ENCODE peak calls at places on chromosomes 6 and 20, in five cellular contexts. One of them, this sample, is unnamed.

GRCh38 chr6:14243617-14244016 is 126.0 kb downstream of the CD83 start:
- DNase-seq in astrocyte of the spinal cord: no peak
- DNase-seq in transverse colon: no peak
- DNase-seq in NB4: no peak
- DNase-seq in IMR-90: no peak
- DNase-seq in this sample: no peak

GRCh38 chr6:97630592-97630991 is 347.6 kb upstream of the MMS22L start:
- DNase-seq in transverse colon: no peak
- DNase-seq in astrocyte of the spinal cord: peak
- DNase-seq in NB4: no peak
- DNase-seq in IMR-90: peak
- DNase-seq in this sample: peak

GRCh38 chr6:170295519-170296422 is 4.9 kb upstream of the DLL1 start:
- DNase-seq in astrocyte of the spinal cord: no peak
- DNase-seq in NB4: peak
- DNase-seq in transverse colon: peak
- DNase-seq in IMR-90: no peak
- DNase-seq in this sample: no peak

GRCh38 chr20:59749293-59749680 is 144.9 kb downstream of the PHACTR3 start:
- DNase-seq in astrocyte of the spinal cord: peak
- DNase-seq in transverse colon: no peak
- DNase-seq in NB4: no peak
- DNase-seq in IMR-90: peak
- DNase-seq in this sample: peak

GRCh38 chr6:150723056-150723658 is 123.5 kb downstream of the PLEKHG1 start:
- DNase-seq in NB4: no peak
- DNase-seq in transverse colon: no peak
- DNase-seq in astrocyte of the spinal cord: no peak
- DNase-seq in IMR-90: no peak
- DNase-seq in this sample: no peak

GRCh38 chr6:11486051-11486450 is 51.5 kb upstream of the TMEM170B start:
- DNase-seq in transverse colon: no peak
- DNase-seq in IMR-90: no peak
- DNase-seq in NB4: no peak
- DNase-seq in astrocyte of the spinal cord: peak
- DNase-seq in this sample: no peak

GRCh38 chr6:32291549-32291948 is 67.7 kb upstream of the NOTCH4 start:
- DNase-seq in IMR-90: no peak
- DNase-seq in NB4: peak
- DNase-seq in astrocyte of the spinal cord: no peak
- DNase-seq in transverse colon: no peak
- DNase-seq in this sample: no peak

GRCh38 chr20:62045529-62046277 is 20.0 kb downstream of the TAF4 start:
- DNase-seq in transverse colon: no peak
- DNase-seq in IMR-90: no peak
- DNase-seq in NB4: no peak
- DNase-seq in astrocyte of the spinal cord: no peak
- DNase-seq in this sample: no peak

GRCh38 chr6:44430322-44430721 is 42.8 kb downstream of the CDC5L start:
- DNase-seq in NB4: no peak
- DNase-seq in IMR-90: peak
- DNase-seq in astrocyte of the spinal cord: peak
- DNase-seq in transverse colon: no peak
- DNase-seq in this sample: peak

GRCh38 chr6:42038811-42039408 is 11.4 kb upstream of the TAF8 start:
- DNase-seq in transverse colon: no peak
- DNase-seq in IMR-90: peak
- DNase-seq in astrocyte of the spinal cord: peak
- DNase-seq in NB4: no peak
- DNase-seq in this sample: peak

GRCh38 chr20:50691585-50692552 is 527 bp upstream of the RIPOR3 start:
- DNase-seq in transverse colon: no peak
- DNase-seq in astrocyte of the spinal cord: peak
- DNase-seq in IMR-90: peak
- DNase-seq in NB4: no peak
- DNase-seq in this sample: peak

GRCh38 chr6:170575250-170575649 is 9.2 kb downstream of the PDCD2 start:
- DNase-seq in astrocyte of the spinal cord: no peak
- DNase-seq in IMR-90: peak
- DNase-seq in transverse colon: no peak
- DNase-seq in NB4: peak
- DNase-seq in this sample: peak

GRCh38 chr6:21965953-21966539 is 330.8 kb downstream of the PRL start:
- DNase-seq in transverse colon: no peak
- DNase-seq in NB4: no peak
- DNase-seq in astrocyte of the spinal cord: no peak
- DNase-seq in IMR-90: no peak
- DNase-seq in this sample: no peak

GRCh38 chr20:16069416-16070010 is 503.7 kb downstream of the KIF16B start:
- DNase-seq in IMR-90: no peak
- DNase-seq in astrocyte of the spinal cord: no peak
- DNase-seq in transverse colon: no peak
- DNase-seq in NB4: peak
- DNase-seq in this sample: no peak

GRCh38 chr20:8933391-8933807 is 135.5 kb upstream of the PLCB4 start:
- DNase-seq in NB4: no peak
- DNase-seq in transverse colon: no peak
- DNase-seq in astrocyte of the spinal cord: no peak
- DNase-seq in IMR-90: no peak
- DNase-seq in this sample: peak

GRCh38 chr20:11445891-11446290 is 471.8 kb upstream of the BTBD3 start:
- DNase-seq in NB4: no peak
- DNase-seq in transverse colon: no peak
- DNase-seq in astrocyte of the spinal cord: no peak
- DNase-seq in IMR-90: peak
- DNase-seq in this sample: peak

GRCh38 chr6:56043076-56043475 is 167.7 kb upstream of the BMP5 start:
- DNase-seq in astrocyte of the spinal cord: no peak
- DNase-seq in IMR-90: no peak
- DNase-seq in NB4: no peak
- DNase-seq in transverse colon: no peak
- DNase-seq in this sample: no peak

GRCh38 chr6:154847318-154847717 is 114.1 kb downstream of the SCAF8 start:
- DNase-seq in transverse colon: no peak
- DNase-seq in IMR-90: no peak
- DNase-seq in NB4: no peak
- DNase-seq in astrocyte of the spinal cord: no peak
- DNase-seq in this sample: no peak

GRCh38 chr20:24027229-24027628 is 38.6 kb upstream of the GGTLC1 start:
- DNase-seq in NB4: peak
- DNase-seq in astrocyte of the spinal cord: no peak
- DNase-seq in transverse colon: peak
- DNase-seq in IMR-90: no peak
- DNase-seq in this sample: peak

GRCh38 chr6:7203939-7204338 is 96.2 kb downstream of the RREB1 start:
- DNase-seq in transverse colon: no peak
- DNase-seq in NB4: no peak
- DNase-seq in IMR-90: no peak
- DNase-seq in astrocyte of the spinal cord: no peak
- DNase-seq in this sample: no peak

GRCh38 chr6:18284261-18284660 is 19.9 kb upstream of the DEK start:
- DNase-seq in transverse colon: no peak
- DNase-seq in IMR-90: no peak
- DNase-seq in NB4: no peak
- DNase-seq in astrocyte of the spinal cord: no peak
- DNase-seq in this sample: no peak

GRCh38 chr20:64064145-64064698 is 1.2 kb downstream of the TCEA2 start:
- DNase-seq in NB4: peak
- DNase-seq in IMR-90: peak
- DNase-seq in transverse colon: no peak
- DNase-seq in astrocyte of the spinal cord: peak
- DNase-seq in this sample: peak

GRCh38 chr20:24747015-24747712 is 201.9 kb upstream of the CST7 start:
- DNase-seq in IMR-90: no peak
- DNase-seq in NB4: no peak
- DNase-seq in astrocyte of the spinal cord: no peak
- DNase-seq in transverse colon: no peak
- DNase-seq in this sample: no peak

GRCh38 chr6:119428647-119429046 is 79.1 kb upstream of the MAN1A1 start:
- DNase-seq in transverse colon: no peak
- DNase-seq in IMR-90: no peak
- DNase-seq in NB4: no peak
- DNase-seq in astrocyte of the spinal cord: no peak
- DNase-seq in this sample: no peak

GRCh38 chr6:47288245-47289090 is 21.2 kb downstream of the TNFRSF21 start:
- DNase-seq in astrocyte of the spinal cord: no peak
- DNase-seq in NB4: no peak
- DNase-seq in transverse colon: no peak
- DNase-seq in IMR-90: no peak
- DNase-seq in this sample: no peak

GRCh38 chr6:8108031-8108660 is 5.8 kb upstream of the EEF1E1 start:
- DNase-seq in transverse colon: no peak
- DNase-seq in IMR-90: peak
- DNase-seq in astrocyte of the spinal cord: peak
- DNase-seq in NB4: no peak
- DNase-seq in this sample: peak

GRCh38 chr20:15699431-15700146 is 873.7 kb downstream of the KIF16B start:
- DNase-seq in transverse colon: no peak
- DNase-seq in NB4: no peak
- DNase-seq in astrocyte of the spinal cord: no peak
- DNase-seq in IMR-90: no peak
- DNase-seq in this sample: no peak

GRCh38 chr6:155303361-155303870 is 10.9 kb downstream of the TFB1M start:
- DNase-seq in NB4: no peak
- DNase-seq in astrocyte of the spinal cord: no peak
- DNase-seq in IMR-90: peak
- DNase-seq in transverse colon: no peak
- DNase-seq in this sample: peak

GRCh38 chr20:52090036-52090435 is 101.5 kb downstream of the ZFP64 start:
- DNase-seq in NB4: no peak
- DNase-seq in transverse colon: no peak
- DNase-seq in IMR-90: no peak
- DNase-seq in astrocyte of the spinal cord: no peak
- DNase-seq in this sample: no peak

GRCh38 chr20:57772349-57772964 is 62.6 kb upstream of the PMEPA1 start:
- DNase-seq in IMR-90: peak
- DNase-seq in transverse colon: no peak
- DNase-seq in astrocyte of the spinal cord: peak
- DNase-seq in NB4: peak
- DNase-seq in this sample: peak

GRCh38 chr6:54981647-54982046 is 135.1 kb downstream of the FAM83B start:
- DNase-seq in NB4: no peak
- DNase-seq in IMR-90: peak
- DNase-seq in astrocyte of the spinal cord: peak
- DNase-seq in transverse colon: no peak
- DNase-seq in this sample: peak

GRCh38 chr20:54257090-54257816 is 49.4 kb downstream of the PFDN4 start:
- DNase-seq in IMR-90: peak
- DNase-seq in transverse colon: no peak
- DNase-seq in NB4: no peak
- DNase-seq in astrocyte of the spinal cord: peak
- DNase-seq in this sample: peak

GRCh38 chr6:165834613-165835259 is 171.7 kb upstream of the PDE10A start:
- DNase-seq in transverse colon: peak
- DNase-seq in NB4: no peak
- DNase-seq in IMR-90: peak
- DNase-seq in astrocyte of the spinal cord: no peak
- DNase-seq in this sample: no peak

GRCh38 chr20:63357921-63358905 is 2.9 kb downstream of the CHRNA4 start:
- DNase-seq in transverse colon: no peak
- DNase-seq in NB4: no peak
- DNase-seq in astrocyte of the spinal cord: no peak
- DNase-seq in IMR-90: no peak
- DNase-seq in this sample: no peak

GRCh38 chr6:120378582-120379220 is 955.6 kb downstream of the TBC1D32 start:
- DNase-seq in NB4: peak
- DNase-seq in astrocyte of the spinal cord: peak
- DNase-seq in IMR-90: no peak
- DNase-seq in transverse colon: no peak
- DNase-seq in this sample: peak

GRCh38 chr6:53492860-53493634 is 51.9 kb downstream of the GCLC start:
- DNase-seq in transverse colon: no peak
- DNase-seq in NB4: peak
- DNase-seq in IMR-90: peak
- DNase-seq in astrocyte of the spinal cord: peak
- DNase-seq in this sample: peak

GRCh38 chr6:35017461-35018183 is 123.5 kb downstream of the TCP11 start:
- DNase-seq in transverse colon: peak
- DNase-seq in astrocyte of the spinal cord: peak
- DNase-seq in NB4: no peak
- DNase-seq in IMR-90: no peak
- DNase-seq in this sample: peak
- H3K4me3 ChIP-seq in transverse colon: peak
- H3K4me3 ChIP-seq in astrocyte of the spinal cord: peak
- H3K4me3 ChIP-seq in NB4: no peak
- H3K4me3 ChIP-seq in IMR-90: peak
- H3K4me3 ChIP-seq in this sample: peak

GRCh38 chr20:44253528-44253927 is 6.4 kb downstream of the GDAP1L1 start:
- DNase-seq in IMR-90: no peak
- DNase-seq in astrocyte of the spinal cord: no peak
- DNase-seq in transverse colon: no peak
- DNase-seq in NB4: no peak
- DNase-seq in this sample: no peak
- TF ChIP-seq CTCF in IMR-90: no peak
- TF ChIP-seq CTCF in astrocyte of the spinal cord: no peak
- TF ChIP-seq CTCF in transverse colon: no peak
- TF ChIP-seq CTCF in NB4: no peak
- TF ChIP-seq CTCF in this sample: peak

DNA sequence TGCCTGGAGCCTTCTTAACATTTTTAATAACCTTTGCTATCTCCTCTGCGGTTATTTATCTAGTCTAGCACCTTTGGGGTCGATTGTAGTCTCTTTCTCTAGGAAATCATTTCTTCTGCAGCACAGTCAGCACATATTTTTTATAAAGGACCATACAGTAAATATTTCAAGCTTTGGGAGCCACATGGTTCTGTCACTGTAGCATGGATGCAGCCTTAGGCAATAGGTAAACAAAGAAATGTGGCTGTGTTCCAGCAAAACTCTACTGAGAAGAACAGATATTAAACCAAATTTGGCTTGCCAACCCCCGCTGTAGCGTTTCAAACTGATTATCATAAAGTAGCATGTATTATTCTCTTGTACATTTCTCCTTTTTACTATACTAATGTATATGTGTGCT is 95.7 kb downstream of the SLC23A2 start:
- DNase-seq in astrocyte of the spinal cord: no peak
- DNase-seq in transverse colon: no peak
- DNase-seq in IMR-90: peak
- DNase-seq in NB4: no peak
- DNase-seq in this sample: no peak
- H3K4me3 ChIP-seq in astrocyte of the spinal cord: no peak
- H3K4me3 ChIP-seq in transverse colon: no peak
- H3K4me3 ChIP-seq in IMR-90: no peak
- H3K4me3 ChIP-seq in NB4: no peak
- H3K4me3 ChIP-seq in this sample: no peak

GRCh38 chr6:136085370-136086115 is 164.6 kb downstream of the MTFR2 start:
- DNase-seq in transverse colon: no peak
- DNase-seq in IMR-90: peak
- DNase-seq in astrocyte of the spinal cord: peak
- DNase-seq in NB4: no peak
- DNase-seq in this sample: peak
- TF ChIP-seq CTCF in transverse colon: no peak
- TF ChIP-seq CTCF in IMR-90: no peak
- TF ChIP-seq CTCF in astrocyte of the spinal cord: no peak
- TF ChIP-seq CTCF in NB4: no peak
- TF ChIP-seq CTCF in this sample: no peak

This sample was measured in fibroblast of the aortic adventitia.